ENCODE peak calls at places on chromosome X, in six cellular contexts. S is lower lobe of right lung, U is B cell, M is NCI-H510A, O is PC-3, Q is pons. Z is an unnamed sample.

GRCh38 chrX:39848243-39848642 is 249.5 kb downstream of the BCOR start:
- DNase-seq in M (no peak), Q (no peak), S (no peak), U (no peak), O (no peak), Z (no peak)

GRCh38 chrX:144722307-144722706 is 525.0 kb upstream of the SPANXN1 start:
- DNase-seq in O (no peak), S (no peak), U (no peak), Q (no peak), M (no peak), Z (peak)

GRCh38 chrX:76076124-76076523 is 96.7 kb upstream of the PBDC1 start:
- DNase-seq in Q (peak), M (no peak), O (no peak), S (no peak), U (no peak), Z (no peak)

GRCh38 chrX:150508461-150509367 is 59.7 kb upstream of the MTM1 start:
- DNase-seq in Q (peak), O (no peak), M (no peak), U (no peak), S (peak), Z (no peak)

GRCh38 chrX:68833448-68833805 is 4.6 kb downstream of the EFNB1 start:
- DNase-seq in M (no peak), U (no peak), S (no peak), Q (no peak), O (no peak), Z (no peak)

GRCh38 chrX:71533850-71534515 is 1.1 kb downstream of the OGT start:
- DNase-seq in O (peak), Q (peak), S (peak), M (peak), U (peak), Z (peak)

GRCh38 chrX:49041683-49042529 is 1.3 kb downstream of the TFE3 start:
- DNase-seq in O (peak), S (no peak), U (no peak), M (no peak), Q (no peak), Z (peak)

GRCh38 chrX:148930330-148930729 is 429.9 kb downstream of the AFF2 start:
- DNase-seq in U (no peak), M (no peak), S (no peak), Q (no peak), O (no peak), Z (no peak)

GRCh38 chrX:133991814-133992213 is 6.4 kb upstream of the GPC3 start:
- DNase-seq in S (no peak), O (no peak), U (no peak), Q (no peak), M (no peak), Z (no peak)

GRCh38 chrX:30504309-30504708 is 73.3 kb downstream of the TASL start:
- DNase-seq in M (no peak), U (peak), S (no peak), O (peak), Q (peak), Z (peak)

GRCh38 chrX:45622042-45622423 is 421.4 kb upstream of the DIPK2B start:
- DNase-seq in U (no peak), Q (no peak), M (no peak), O (no peak), S (no peak), Z (no peak)

GRCh38 chrX:30196322-30196721 is 19.0 kb upstream of the MAGEB2 start:
- DNase-seq in U (no peak), S (no peak), O (peak), M (no peak), Q (no peak), Z (peak)

GRCh38 chrX:72255445-72255844 is 16.6 kb upstream of the ERCC6L start:
- DNase-seq in S (peak), U (no peak), M (peak), Q (no peak), O (no peak), Z (peak)

GRCh38 chrX:39337461-39337860 is 536.2 kb downstream of the MID1IP1 start:
- DNase-seq in M (peak), O (no peak), U (no peak), S (no peak), Q (no peak), Z (peak)

GRCh38 chrX:18377802-18378201 is 23.3 kb upstream of the SCML2 start:
- DNase-seq in M (no peak), O (peak), U (peak), Q (no peak), S (no peak), Z (peak)

GRCh38 chrX:101450951-101451350 is 34.3 kb upstream of the ARMCX4 start:
- DNase-seq in O (no peak), M (no peak), U (no peak), S (peak), Q (no peak), Z (no peak)

GRCh38 chrX:86946569-86946968 is 571.0 kb upstream of the KLHL4 start:
- DNase-seq in M (no peak), Q (peak), U (peak), S (no peak), O (peak), Z (peak)

GRCh38 chrX:150731795-150732194 is 38.6 kb downstream of the MTMR1 start:
- DNase-seq in O (peak), Q (no peak), S (no peak), U (no peak), M (no peak), Z (no peak)

GRCh38 chrX:10045327-10046000 is 78.3 kb downstream of the CLDN34 start:
- DNase-seq in Q (no peak), U (no peak), S (no peak), O (no peak), M (no peak), Z (no peak)

GRCh38 chrX:151675121-151675746 is 20.0 kb upstream of the PRRG3 start:
- DNase-seq in Q (no peak), M (no peak), S (no peak), O (no peak), U (no peak), Z (no peak)

GRCh38 chrX:31021537-31021936 is 50.3 kb downstream of the FTHL17 start:
- DNase-seq in U (no peak), M (no peak), Q (no peak), O (no peak), S (no peak), Z (no peak)

GRCh38 chrX:41033299-41033698 is 51.9 kb upstream of the USP9X start:
- DNase-seq in S (no peak), O (peak), U (no peak), Q (no peak), M (no peak), Z (no peak)

GRCh38 chrX:85243761-85244410 is at the start of the genes SATL1 and ZNF711:
- DNase-seq in S (peak), M (peak), U (peak), O (no peak), Q (peak), Z (peak)

GRCh38 chrX:111854778-111855490 is 21.0 kb upstream of the TRPC5OS start:
- DNase-seq in U (no peak), S (no peak), Q (no peak), O (no peak), M (no peak), Z (peak)

Z was measured in DMS53.